ENCODE peak calls at places on chromosomes 2 and 18, in nine cellular contexts. One of them, this sample, is unnamed.

GRCh38 chr2:224408676-224409075 is 6.8 kb upstream of the FAM124B start:
- DNase-seq in neural progenitor cell: no peak
- DNase-seq in PC-3: no peak
- DNase-seq in HCT116: no peak
- DNase-seq in GM23248: no peak
- DNase-seq in hepatocyte: no peak
- DNase-seq in GM23338: no peak
- DNase-seq in MM.1S: no peak
- DNase-seq in SK-N-SH: no peak
- DNase-seq in this sample: no peak

GRCh38 chr18:58257461-58257860 is 213.4 kb downstream of the NEDD4L start:
- DNase-seq in neural progenitor cell: no peak
- DNase-seq in PC-3: peak; percentile 18
- DNase-seq in HCT116: no peak
- DNase-seq in GM23248: no peak
- DNase-seq in hepatocyte: no peak
- DNase-seq in GM23338: no peak
- DNase-seq in MM.1S: no peak
- DNase-seq in SK-N-SH: no peak
- DNase-seq in this sample: no peak

GRCh38 chr2:237067985-237068576 is 17.6 kb upstream of the COPS8 start:
- DNase-seq in neural progenitor cell: no peak
- DNase-seq in PC-3: no peak
- DNase-seq in HCT116: no peak
- DNase-seq in GM23248: peak; percentile 31
- DNase-seq in hepatocyte: no peak
- DNase-seq in GM23338: no peak
- DNase-seq in MM.1S: no peak
- DNase-seq in SK-N-SH: no peak
- DNase-seq in this sample: no peak

GRCh38 chr2:207253946-207254345 is 88.2 kb upstream of the KLF7 start:
- DNase-seq in neural progenitor cell: no peak
- DNase-seq in PC-3: peak; percentile 85
- DNase-seq in HCT116: no peak
- DNase-seq in GM23248: peak; percentile 96
- DNase-seq in hepatocyte: peak; percentile 24
- DNase-seq in GM23338: no peak
- DNase-seq in MM.1S: no peak
- DNase-seq in SK-N-SH: no peak
- DNase-seq in this sample: no peak

GRCh38 chr18:57869228-57869627 is 66.1 kb upstream of the ATP8B1 start:
- DNase-seq in neural progenitor cell: no peak
- DNase-seq in PC-3: no peak
- DNase-seq in HCT116: no peak
- DNase-seq in GM23248: no peak
- DNase-seq in hepatocyte: no peak
- DNase-seq in GM23338: no peak
- DNase-seq in MM.1S: no peak
- DNase-seq in SK-N-SH: no peak
- DNase-seq in this sample: no peak

GRCh38 chr18:54822872-54823845 is 5.1 kb upstream of the RAB27B start:
- DNase-seq in neural progenitor cell: no peak
- DNase-seq in PC-3: peak; percentile 87
- DNase-seq in HCT116: peak; percentile 34
- DNase-seq in GM23248: peak; percentile 92
- DNase-seq in hepatocyte: peak; percentile 11
- DNase-seq in GM23338: no peak
- DNase-seq in MM.1S: no peak
- DNase-seq in SK-N-SH: no peak
- DNase-seq in this sample: no peak

GRCh38 chr2:236607471-236608307 is 38.1 kb downstream of the ACKR3 start:
- DNase-seq in neural progenitor cell: peak; percentile 27
- DNase-seq in PC-3: no peak
- DNase-seq in HCT116: no peak
- DNase-seq in GM23248: peak; percentile 75
- DNase-seq in hepatocyte: peak; percentile 19
- DNase-seq in GM23338: peak; percentile 42
- DNase-seq in MM.1S: no peak
- DNase-seq in SK-N-SH: peak; percentile 19
- DNase-seq in this sample: peak; percentile 20

GRCh38 chr18:34802938-34803337 is 92.8 kb downstream of the DTNA start:
- DNase-seq in neural progenitor cell: peak; percentile 5
- DNase-seq in PC-3: no peak
- DNase-seq in HCT116: no peak
- DNase-seq in GM23248: peak; percentile 66
- DNase-seq in hepatocyte: no peak
- DNase-seq in GM23338: no peak
- DNase-seq in MM.1S: no peak
- DNase-seq in SK-N-SH: no peak
- DNase-seq in this sample: no peak

GRCh38 chr2:225270861-225271260 is 128.6 kb upstream of the NYAP2 start:
- DNase-seq in neural progenitor cell: no peak
- DNase-seq in PC-3: peak; percentile 83
- DNase-seq in HCT116: peak; percentile 75
- DNase-seq in GM23248: peak; percentile 67
- DNase-seq in hepatocyte: peak; percentile 74
- DNase-seq in GM23338: peak; percentile 9
- DNase-seq in MM.1S: peak; percentile 59
- DNase-seq in SK-N-SH: peak; percentile 19
- DNase-seq in this sample: peak; percentile 92

GRCh38 chr2:151302879-151303278 is 13.4 kb upstream of the NMI start:
- DNase-seq in neural progenitor cell: no peak
- DNase-seq in PC-3: no peak
- DNase-seq in HCT116: no peak
- DNase-seq in GM23248: peak; percentile 92
- DNase-seq in hepatocyte: peak; percentile 40
- DNase-seq in GM23338: no peak
- DNase-seq in MM.1S: no peak
- DNase-seq in SK-N-SH: no peak
- DNase-seq in this sample: no peak

GRCh38 chr2:44751754-44752479 is 189.6 kb upstream of the SIX3 start:
- DNase-seq in neural progenitor cell: no peak
- DNase-seq in PC-3: no peak
- DNase-seq in HCT116: no peak
- DNase-seq in GM23248: no peak
- DNase-seq in hepatocyte: no peak
- DNase-seq in GM23338: peak; percentile 82
- DNase-seq in MM.1S: no peak
- DNase-seq in SK-N-SH: no peak
- DNase-seq in this sample: no peak

GRCh38 chr2:96880891-96881273 is 11.0 kb upstream of the SEMA4C start:
- DNase-seq in neural progenitor cell: no peak
- DNase-seq in PC-3: no peak
- DNase-seq in HCT116: no peak
- DNase-seq in GM23248: no peak
- DNase-seq in hepatocyte: no peak
- DNase-seq in GM23338: no peak
- DNase-seq in MM.1S: no peak
- DNase-seq in SK-N-SH: no peak
- DNase-seq in this sample: no peak

GRCh38 chr2:128995086-128995485 is 676.4 kb upstream of the HS6ST1 start:
- DNase-seq in neural progenitor cell: no peak
- DNase-seq in PC-3: no peak
- DNase-seq in HCT116: no peak
- DNase-seq in GM23248: no peak
- DNase-seq in hepatocyte: no peak
- DNase-seq in GM23338: no peak
- DNase-seq in MM.1S: no peak
- DNase-seq in SK-N-SH: no peak
- DNase-seq in this sample: no peak

GRCh38 chr2:237669628-237670351 is 42.4 kb downstream of the LRRFIP1 start:
- DNase-seq in neural progenitor cell: no peak
- DNase-seq in PC-3: no peak
- DNase-seq in HCT116: no peak
- DNase-seq in GM23248: peak; percentile 99
- DNase-seq in hepatocyte: peak; percentile 67
- DNase-seq in GM23338: no peak
- DNase-seq in MM.1S: no peak
- DNase-seq in SK-N-SH: peak; percentile 48
- DNase-seq in this sample: peak; percentile 92

GRCh38 chr2:15786003-15786654 is 154.2 kb upstream of the MYCN start:
- DNase-seq in neural progenitor cell: no peak
- DNase-seq in PC-3: no peak
- DNase-seq in HCT116: no peak
- DNase-seq in GM23248: no peak
- DNase-seq in hepatocyte: no peak
- DNase-seq in GM23338: no peak
- DNase-seq in MM.1S: no peak
- DNase-seq in SK-N-SH: no peak
- DNase-seq in this sample: no peak

GRCh38 chr18:63775166-63775730 is at the start of gene SERPINB7:
- DNase-seq in neural progenitor cell: no peak
- DNase-seq in PC-3: peak; percentile 96
- DNase-seq in HCT116: peak; percentile 10
- DNase-seq in GM23248: peak; percentile 91
- DNase-seq in hepatocyte: peak; percentile 9
- DNase-seq in GM23338: no peak
- DNase-seq in MM.1S: no peak
- DNase-seq in SK-N-SH: no peak
- DNase-seq in this sample: no peak

GRCh38 chr18:44231936-44232335 is 448.8 kb upstream of the SETBP1 start:
- DNase-seq in neural progenitor cell: no peak
- DNase-seq in PC-3: no peak
- DNase-seq in HCT116: no peak
- DNase-seq in GM23248: no peak
- DNase-seq in hepatocyte: no peak
- DNase-seq in GM23338: no peak
- DNase-seq in MM.1S: no peak
- DNase-seq in SK-N-SH: no peak
- DNase-seq in this sample: no peak

GRCh38 chr2:219308142-219309093 is 783 bp downstream of the PTPRN start:
- DNase-seq in neural progenitor cell: peak; percentile 95
- DNase-seq in PC-3: peak; percentile 91
- DNase-seq in HCT116: peak; percentile 29
- DNase-seq in GM23248: peak; percentile 82
- DNase-seq in hepatocyte: peak; percentile 88
- DNase-seq in GM23338: peak; percentile 93
- DNase-seq in MM.1S: peak; percentile 64
- DNase-seq in SK-N-SH: peak; percentile 84
- DNase-seq in this sample: peak; percentile 44

GRCh38 chr18:7576685-7577084 is 9.6 kb downstream of the PTPRM start:
- DNase-seq in neural progenitor cell: no peak
- DNase-seq in PC-3: peak; percentile 84
- DNase-seq in HCT116: no peak
- DNase-seq in GM23248: peak; percentile 74
- DNase-seq in hepatocyte: no peak
- DNase-seq in GM23338: no peak
- DNase-seq in MM.1S: no peak
- DNase-seq in SK-N-SH: no peak
- DNase-seq in this sample: no peak
- TF ChIP-seq EZH2phosphoT487 in neural progenitor cell: no peak
- TF ChIP-seq EZH2phosphoT487 in PC-3: no peak
- TF ChIP-seq EZH2phosphoT487 in HCT116: no peak
- TF ChIP-seq EZH2phosphoT487 in GM23248: no peak
- TF ChIP-seq EZH2phosphoT487 in hepatocyte: no peak
- TF ChIP-seq EZH2phosphoT487 in GM23338: no peak
- TF ChIP-seq EZH2phosphoT487 in MM.1S: no peak
- TF ChIP-seq EZH2phosphoT487 in SK-N-SH: no peak
- TF ChIP-seq EZH2phosphoT487 in this sample: no peak

DNA sequence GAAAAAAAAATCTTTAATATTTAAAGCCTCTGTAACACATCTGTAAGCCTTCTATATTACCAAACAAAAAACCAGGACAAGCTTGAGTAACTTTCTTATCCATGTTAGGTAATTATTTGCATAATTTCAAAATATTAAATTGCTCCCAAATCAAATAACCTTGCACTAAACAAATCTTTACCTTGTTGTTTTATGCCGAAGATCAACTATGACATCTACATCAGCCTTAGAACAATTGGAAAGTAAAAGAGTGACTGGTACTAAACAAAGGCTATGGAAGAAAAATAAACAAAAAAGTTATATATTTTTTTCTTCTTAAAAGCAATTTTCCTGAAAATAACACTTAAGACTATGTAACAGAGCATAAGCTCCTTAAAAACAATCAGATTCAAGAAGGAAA is 71.2 kb upstream of the SLC25A52 start:
- DNase-seq in neural progenitor cell: no peak
- DNase-seq in PC-3: no peak
- DNase-seq in HCT116: no peak
- DNase-seq in GM23248: no peak
- DNase-seq in hepatocyte: no peak
- DNase-seq in GM23338: no peak
- DNase-seq in MM.1S: no peak
- DNase-seq in SK-N-SH: no peak
- DNase-seq in this sample: no peak
- H3K36me3 ChIP-seq in neural progenitor cell: peaks cover 8% of the 10 kb centered on the region
- H3K36me3 ChIP-seq in PC-3: no peaks in the 10 kb centered on the region
- H3K36me3 ChIP-seq in HCT116: peaks cover 9% of the 10 kb centered on the region
- H3K36me3 ChIP-seq in GM23248: peaks cover 27% of the 10 kb centered on the region
- H3K36me3 ChIP-seq in hepatocyte: no peaks in the 10 kb centered on the region
- H3K36me3 ChIP-seq in GM23338: peaks cover 6% of the 10 kb centered on the region
- H3K36me3 ChIP-seq in MM.1S: no peaks in the 10 kb centered on the region
- H3K36me3 ChIP-seq in SK-N-SH: peaks cover 40% of the 10 kb centered on the region
- H3K36me3 ChIP-seq in this sample: peaks cover 27% of the 10 kb centered on the region

GRCh38 chr2:98727758-98728718 is 2.9 kb downstream of the MGAT4A start:
- DNase-seq in neural progenitor cell: no peak
- DNase-seq in PC-3: no peak
- DNase-seq in HCT116: no peak
- DNase-seq in GM23248: no peak
- DNase-seq in hepatocyte: no peak
- DNase-seq in GM23338: no peak
- DNase-seq in MM.1S: no peak
- DNase-seq in SK-N-SH: no peak
- DNase-seq in this sample: no peak
- H3K4me1 ChIP-seq in neural progenitor cell: peaks cover 4% of the 10 kb centered on the region
- H3K4me1 ChIP-seq in PC-3: peaks cover 12% of the 10 kb centered on the region
- H3K4me1 ChIP-seq in HCT116: peaks cover 11% of the 10 kb centered on the region
- H3K4me1 ChIP-seq in GM23248: no peaks in the 10 kb centered on the region
- H3K4me1 ChIP-seq in hepatocyte: peaks cover 22% of the 10 kb centered on the region
- H3K4me1 ChIP-seq in GM23338: peaks cover 25% of the 10 kb centered on the region
- H3K4me1 ChIP-seq in MM.1S: peaks cover 7% of the 10 kb centered on the region
- H3K4me1 ChIP-seq in SK-N-SH: peaks cover 5% of the 10 kb centered on the region
- H3K4me1 ChIP-seq in this sample: peaks cover 38% of the 10 kb centered on the region

GRCh38 chr18:76374330-76375281 is 120.4 kb downstream of the ZNF516 start:
- DNase-seq in neural progenitor cell: no peak
- DNase-seq in PC-3: no peak
- DNase-seq in HCT116: no peak
- DNase-seq in GM23248: no peak
- DNase-seq in hepatocyte: no peak
- DNase-seq in GM23338: no peak
- DNase-seq in MM.1S: no peak
- DNase-seq in SK-N-SH: no peak
- DNase-seq in this sample: no peak

GRCh38 chr18:76376225-76376624 is 118.8 kb downstream of the ZNF516 start:
- DNase-seq in neural progenitor cell: no peak
- DNase-seq in PC-3: peak; percentile 66
- DNase-seq in HCT116: no peak
- DNase-seq in GM23248: no peak
- DNase-seq in hepatocyte: no peak
- DNase-seq in GM23338: no peak
- DNase-seq in MM.1S: peak; percentile 75
- DNase-seq in SK-N-SH: no peak
- DNase-seq in this sample: no peak

GRCh38 chr18:76371804-76372203 is 123.2 kb downstream of the ZNF516 start:
- DNase-seq in neural progenitor cell: no peak
- DNase-seq in PC-3: no peak
- DNase-seq in HCT116: no peak
- DNase-seq in GM23248: no peak
- DNase-seq in hepatocyte: no peak
- DNase-seq in GM23338: no peak
- DNase-seq in MM.1S: no peak
- DNase-seq in SK-N-SH: no peak
- DNase-seq in this sample: no peak

GRCh38 chr18:76371301-76371700 is 123.7 kb downstream of the ZNF516 start:
- DNase-seq in neural progenitor cell: no peak
- DNase-seq in PC-3: no peak
- DNase-seq in HCT116: no peak
- DNase-seq in GM23248: no peak
- DNase-seq in hepatocyte: no peak
- DNase-seq in GM23338: no peak
- DNase-seq in MM.1S: no peak
- DNase-seq in SK-N-SH: no peak
- DNase-seq in this sample: no peak

GRCh38 chr18:76373297-76373696 is 121.7 kb downstream of the ZNF516 start:
- DNase-seq in neural progenitor cell: no peak
- DNase-seq in PC-3: peak; percentile 11
- DNase-seq in HCT116: no peak
- DNase-seq in GM23248: no peak
- DNase-seq in hepatocyte: no peak
- DNase-seq in GM23338: no peak
- DNase-seq in MM.1S: no peak
- DNase-seq in SK-N-SH: no peak
- DNase-seq in this sample: no peak
- TF ChIP-seq EZH2phosphoT487 in neural progenitor cell: no peak
- TF ChIP-seq EZH2phosphoT487 in PC-3: no peak
- TF ChIP-seq EZH2phosphoT487 in HCT116: no peak
- TF ChIP-seq EZH2phosphoT487 in GM23248: no peak
- TF ChIP-seq EZH2phosphoT487 in hepatocyte: no peak
- TF ChIP-seq EZH2phosphoT487 in GM23338: no peak
- TF ChIP-seq EZH2phosphoT487 in MM.1S: no peak
- TF ChIP-seq EZH2phosphoT487 in SK-N-SH: no peak
- TF ChIP-seq EZH2phosphoT487 in this sample: no peak